ENCODE peak calls at places on chromosome 4, in four cellular contexts. S is activated CD8-positive, alpha-beta memory T cell treated with anti-CD3 and anti-CD28 coated beads for 48 hours; H is HFF-Myc; P is occipital lobe. A is an unnamed sample.

GRCh38 chr4:140374130-140374477 is 658 bp downstream of the SCOC start:
- DNase-seq in S (no peak), H (no peak), P (no peak), A (no peak)

GRCh38 chr4:114025176-114025777 is 45.8 kb upstream of the ARSJ start:
- DNase-seq in S (no peak), H (no peak), P (no peak), A (no peak)

GRCh38 chr4:105605493-105605892 is 53.1 kb downstream of the ARHGEF38 start:
- DNase-seq in S (no peak), H (no peak), P (no peak), A (no peak)

GRCh38 chr4:103018391-103019318 is 850 bp downstream of the SLC9B1 start:
- DNase-seq in S (no peak), H (no peak), P (no peak), A (no peak)

GRCh38 chr4:10730590-10730989 is 46.0 kb upstream of the CLNK start:
- DNase-seq in S (no peak), H (no peak), P (no peak), A (no peak)

GRCh38 chr4:170090667-170091052 is 904 bp upstream of the AADAT start:
- DNase-seq in S (no peak), H (no peak), P (no peak), A (peak)

GRCh38 chr4:110306363-110306762 is 107.9 kb upstream of the ELOVL6 start:
- DNase-seq in S (no peak), H (no peak), P (no peak), A (peak)

GRCh38 chr4:166128452-166128851 is 255.4 kb downstream of the TLL1 start:
- DNase-seq in S (no peak), H (no peak), P (no peak), A (no peak)

GRCh38 chr4:80926446-80926845 is 104.1 kb upstream of the BMP3 start:
- DNase-seq in S (no peak), H (no peak), P (no peak), A (no peak)

A was measured in foreskin melanocyte.